ENCODE peak calls at places on chromosomes 13 and 19, in ten cellular contexts. Q, B, V, C, Z, F, U, D, L and I are unnamed samples.
A peak's percentile ranks its signal among the peaks of the same experiment; 100 is the strongest.

GRCh38 chr13:77752512-77753069 is 55.1 kb downstream of the SLAIN1 start:
- DNase-seq in Q (no peak), B (no peak), V (peak; percentile 54), C (no peak), Z (no peak), F (no peak), U (no peak), D (no peak), L (no peak), I (no peak)

GRCh38 chr13:49428041-49428763 is 15.7 kb downstream of the CAB39L start:
- DNase-seq in Q (peak; percentile 17), B (no peak), V (no peak), C (no peak), Z (no peak), F (no peak), U (no peak), D (no peak), L (no peak), I (no peak)

GRCh38 chr19:43504426-43505185 is at the start of gene PHLDB3:
- DNase-seq in Q (no peak), B (peak; percentile 27), V (peak; percentile 65), C (no peak), Z (peak; percentile 29), F (no peak), U (peak; percentile 75), D (no peak), L (peak; percentile 90), I (peak; percentile 56)

GRCh38 chr13:36882829-36883390 is 37.1 kb downstream of the SMAD9 start:
- DNase-seq in Q (no peak), B (no peak), V (no peak), C (no peak), Z (no peak), F (no peak), U (no peak), D (no peak), L (no peak), I (no peak)

GRCh38 chr13:100269837-100270236 is 180.9 kb downstream of the PCCA start:
- DNase-seq in Q (peak; percentile 74), B (no peak), V (no peak), C (peak; percentile 7), Z (peak; percentile 67), F (peak; percentile 54), U (peak; percentile 73), D (no peak), L (no peak), I (peak; percentile 58)

GRCh38 chr19:7676854-7677253 is at the start of gene MCEMP1:
- DNase-seq in Q (no peak), B (no peak), V (no peak), C (no peak), Z (no peak), F (no peak), U (no peak), D (no peak), L (peak; percentile 84), I (no peak)

GRCh38 chr19:48826606-48827020 is 9.7 kb downstream of the HSD17B14 start:
- DNase-seq in Q (no peak), B (no peak), V (no peak), C (no peak), Z (no peak), F (no peak), U (no peak), D (no peak), L (no peak), I (no peak)

GRCh38 chr13:49499889-49500660 is 4.3 kb downstream of the PHF11 start:
- DNase-seq in Q (no peak), B (no peak), V (no peak), C (peak; percentile 35), Z (no peak), F (peak; percentile 62), U (no peak), D (peak; percentile 57), L (no peak), I (no peak)

GRCh38 chr13:27273658-27274425 is 3.2 kb downstream of the RASL11A start:
- DNase-seq in Q (no peak), B (no peak), V (no peak), C (no peak), Z (peak; percentile 32), F (no peak), U (peak; percentile 87), D (no peak), L (no peak), I (no peak)

GRCh38 chr19:47564081-47564480 is 8.9 kb downstream of the ZNF541 start:
- DNase-seq in Q (no peak), B (no peak), V (no peak), C (no peak), Z (no peak), F (no peak), U (no peak), D (no peak), L (no peak), I (no peak)

GRCh38 chr19:510606-511100 is 3.4 kb downstream of the TPGS1 start:
- DNase-seq in Q (peak; percentile 71), B (peak; percentile 89), V (peak; percentile 90), C (no peak), Z (peak; percentile 72), F (no peak), U (no peak), D (no peak), L (peak; percentile 97), I (peak; percentile 80)

GRCh38 chr19:58350001-58350801 is 3.1 kb downstream of the A1BG start:
- DNase-seq in Q (no peak), B (no peak), V (no peak), C (no peak), Z (no peak), F (no peak), U (no peak), D (no peak), L (no peak), I (peak; percentile 38)

GRCh38 chr13:30576528-30576927 is 41.2 kb upstream of the USPL1 start:
- DNase-seq in Q (no peak), B (no peak), V (no peak), C (no peak), Z (peak; percentile 42), F (no peak), U (no peak), D (no peak), L (no peak), I (no peak)

GRCh38 chr13:86464193-86464592 is 665.0 kb upstream of the SLITRK6 start:
- DNase-seq in Q (no peak), B (no peak), V (no peak), C (no peak), Z (no peak), F (no peak), U (no peak), D (no peak), L (no peak), I (no peak)

GRCh38 chr13:110568649-110569048 is 7.1 kb upstream of the RAB20 start:
- DNase-seq in Q (no peak), B (no peak), V (no peak), C (no peak), Z (no peak), F (no peak), U (no peak), D (no peak), L (no peak), I (no peak)

GRCh38 chr19:10565028-10565566 is 713 bp downstream of the KRI1 start:
- DNase-seq in Q (no peak), B (peak; percentile 34), V (peak; percentile 89), C (no peak), Z (peak; percentile 33), F (no peak), U (peak; percentile 76), D (no peak), L (no peak), I (no peak)
- TF ChIP-seq CTCF in Q (no peak), B (no peak), V (peak; percentile 39), C (peak; percentile 34), Z (no peak), F (peak; percentile 48), U (no peak), D (peak; percentile 60), L (no peak), I (no peak)

DNA sequence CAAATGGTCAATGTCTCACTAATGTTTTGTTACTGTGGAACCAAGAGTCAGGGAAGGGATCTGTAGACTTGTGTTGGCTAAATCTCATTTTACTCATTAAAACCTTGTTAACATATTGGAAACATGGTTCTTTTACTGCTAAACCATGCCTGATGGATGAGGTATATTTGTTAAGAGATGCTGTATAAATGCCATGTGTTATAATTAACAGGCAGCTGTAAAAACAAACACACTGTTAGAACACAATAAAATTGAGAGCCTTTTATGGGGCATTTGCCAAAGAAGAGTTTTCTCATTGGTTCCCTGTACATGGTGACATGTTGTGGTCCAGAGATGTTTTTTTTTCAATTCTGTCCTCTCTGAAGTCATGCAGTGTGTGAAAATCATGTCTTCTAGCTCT is 121.9 kb downstream of the ESD start:
- DNase-seq in Q (no peak), B (no peak), V (no peak), C (no peak), Z (no peak), F (no peak), U (no peak), D (no peak), L (no peak), I (no peak)
- TF ChIP-seq CTCF in Q (no peak), B (no peak), V (no peak), C (no peak), Z (no peak), F (no peak), U (no peak), D (no peak), L (no peak), I (no peak)

GRCh38 chr19:23071087-23071511 is 45.7 kb upstream of the ZNF730 start:
- DNase-seq in Q (peak; percentile 31), B (no peak), V (peak; percentile 76), C (no peak), Z (peak; percentile 22), F (no peak), U (no peak), D (no peak), L (no peak), I (no peak)

GRCh38 chr19:23060016-23060415 is 56.8 kb upstream of the ZNF730 start:
- DNase-seq in Q (no peak), B (no peak), V (no peak), C (no peak), Z (no peak), F (no peak), U (no peak), D (no peak), L (no peak), I (no peak)

GRCh38 chr19:23062921-23063320 is 53.9 kb upstream of the ZNF730 start:
- DNase-seq in Q (no peak), B (no peak), V (no peak), C (no peak), Z (no peak), F (no peak), U (no peak), D (no peak), L (no peak), I (no peak)

GRCh38 chr19:23070353-23070781 is 46.5 kb upstream of the ZNF730 start:
- DNase-seq in Q (peak; percentile 46), B (no peak), V (peak; percentile 85), C (no peak), Z (peak; percentile 44), F (no peak), U (no peak), D (no peak), L (no peak), I (no peak)

GRCh38 chr19:23065306-23065705 is 51.5 kb upstream of the ZNF730 start:
- DNase-seq in Q (no peak), B (no peak), V (no peak), C (no peak), Z (no peak), F (no peak), U (no peak), D (no peak), L (no peak), I (no peak)
- TF ChIP-seq CTCF in Q (no peak), B (no peak), V (no peak), C (no peak), Z (no peak), F (no peak), U (no peak), D (no peak), L (no peak), I (no peak)

GRCh38 chr19:57279418-57280164 is 694 bp upstream of the ZNF460 start:
- DNase-seq in Q (peak; percentile 89), B (peak; percentile 54), V (peak; percentile 93), C (peak; percentile 94), Z (peak; percentile 92), F (peak; percentile 86), U (peak; percentile 95), D (peak; percentile 74), L (peak; percentile 96), I (peak; percentile 83)
- TF ChIP-seq CTCF in Q (peak; percentile 41), B (peak; percentile 39), V (peak; percentile 26), C (peak; percentile 33), Z (peak; percentile 38), F (peak; percentile 21), U (peak; percentile 19), D (peak; percentile 33), L (no peak), I (peak; percentile 35)